ENCODE peak calls at places on chromosome 15, in seven cellular contexts. G, L, N, M, O, H and I are unnamed samples. For H3K4me1, the result is how much of the 10 kb centered on the place peaks cover.

GRCh38 chr15:62528505-62528904 is 363.4 kb upstream of the C2CD4B start:
- DNase-seq in G (no peak), L (no peak), N (peak), M (no peak), O (no peak), H (no peak), I (no peak)

GRCh38 chr15:55914446-55914845 is 79.0 kb downstream of the NEDD4 start:
- DNase-seq in G (no peak), L (no peak), N (no peak), M (no peak), O (no peak), H (peak), I (no peak)

GRCh38 chr15:60840306-60840702 is 361.4 kb upstream of the ICE2 start:
- DNase-seq in G (no peak), L (peak), N (peak), M (no peak), O (no peak), H (peak), I (no peak)

GRCh38 chr15:34951993-34952392 is 17.5 kb downstream of the AQR start:
- DNase-seq in G (no peak), L (no peak), N (no peak), M (no peak), O (no peak), H (peak), I (no peak)

GRCh38 chr15:80403712-80404056 is 498 bp upstream of the ARNT2 start:
- DNase-seq in G (no peak), L (peak), N (peak), M (no peak), O (no peak), H (no peak), I (no peak)

GRCh38 chr15:56320861-56321260 is 44.4 kb upstream of the TEX9 start:
- DNase-seq in G (no peak), L (no peak), N (no peak), M (peak), O (no peak), H (peak), I (no peak)

GRCh38 chr15:61815356-61816083 is 244.7 kb downstream of the VPS13C start:
- DNase-seq in G (no peak), L (no peak), N (no peak), M (no peak), O (no peak), H (no peak), I (no peak)

GRCh38 chr15:35533130-35534110 is 12.5 kb downstream of the DPH6 start:
- DNase-seq in G (no peak), L (no peak), N (no peak), M (peak), O (no peak), H (peak), I (no peak)

GRCh38 chr15:60392601-60392985 is 5.2 kb downstream of the ANXA2 start:
- DNase-seq in G (no peak), L (peak), N (peak), M (peak), O (peak), H (peak), I (no peak)

GRCh38 chr15:80940851-80941250 is 48.8 kb downstream of the MESD start:
- DNase-seq in G (no peak), L (no peak), N (no peak), M (no peak), O (no peak), H (no peak), I (no peak)

GRCh38 chr15:85620321-85621044 is 174.2 kb downstream of the KLHL25 start:
- DNase-seq in G (no peak), L (no peak), N (no peak), M (peak), O (no peak), H (peak), I (peak)

GRCh38 chr15:79329186-79329611 is 18.3 kb downstream of the TMED3 start:
- DNase-seq in G (no peak), L (peak), N (peak), M (peak), O (peak), H (peak), I (no peak)

GRCh38 chr15:56038015-56038414 is 44.6 kb upstream of the NEDD4 start:
- DNase-seq in G (no peak), L (no peak), N (no peak), M (peak), O (no peak), H (peak), I (no peak)

GRCh38 chr15:77032052-77032646 is 37.2 kb downstream of the PSTPIP1 start:
- DNase-seq in G (no peak), L (no peak), N (no peak), M (no peak), O (no peak), H (no peak), I (no peak)

GRCh38 chr15:59549826-59550225 is 61.8 kb upstream of the GCNT3 start:
- DNase-seq in G (no peak), L (no peak), N (peak), M (no peak), O (no peak), H (no peak), I (no peak)

GRCh38 chr15:45402955-45403892 is 24.9 kb upstream of the GATM start:
- DNase-seq in G (peak), L (peak), N (peak), M (peak), O (peak), H (peak), I (peak)

GRCh38 chr15:51634591-51635198 is 12.1 kb upstream of the DMXL2 start:
- DNase-seq in G (no peak), L (no peak), N (no peak), M (peak), O (no peak), H (no peak), I (no peak)

GRCh38 chr15:57595011-57595866 is 3.5 kb downstream of the MYZAP start:
- DNase-seq in G (no peak), L (peak), N (no peak), M (no peak), O (peak), H (no peak), I (no peak)

GRCh38 chr15:91961357-91961756 is 107.8 kb downstream of the SLCO3A1 start:
- DNase-seq in G (no peak), L (no peak), N (no peak), M (peak), O (peak), H (no peak), I (no peak)

DNA sequence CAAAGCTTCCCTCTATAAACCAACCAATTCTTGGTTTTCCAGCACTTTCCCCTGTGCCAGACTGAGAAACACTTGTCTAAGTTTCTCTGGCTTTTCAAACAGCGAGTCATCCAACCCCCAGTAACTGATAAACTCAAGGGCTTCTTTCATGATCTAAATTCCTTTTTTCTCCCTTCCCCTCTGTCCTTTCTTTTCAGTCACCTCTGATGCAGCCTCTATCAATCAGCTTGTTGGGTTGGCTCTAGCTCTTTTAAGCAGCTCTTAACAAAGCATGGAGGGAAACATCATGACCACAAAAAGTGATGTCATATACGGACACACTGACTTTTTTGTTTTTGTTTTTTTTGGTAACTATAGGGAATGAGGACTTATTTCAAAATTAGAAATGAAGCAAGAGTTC is 456.9 kb upstream of the ONECUT1 start:
- DNase-seq in G (no peak), L (no peak), N (no peak), M (peak), O (no peak), H (no peak), I (no peak)
- H3K27ac ChIP-seq in G (no peak), L (no peak), N (no peak), M (no peak), O (no peak), H (no peak), I (no peak)

GRCh38 chr15:39499151-39499550 is 81.7 kb upstream of the THBS1 start:
- DNase-seq in G (no peak), L (no peak), N (no peak), M (no peak), O (no peak), H (peak), I (no peak)

GRCh38 chr15:39499701-39500100 is 81.2 kb upstream of the THBS1 start:
- DNase-seq in G (no peak), L (no peak), N (no peak), M (no peak), O (peak), H (peak), I (no peak)

GRCh38 chr15:39498642-39499041 is 82.2 kb upstream of the THBS1 start:
- DNase-seq in G (no peak), L (no peak), N (no peak), M (no peak), O (peak), H (no peak), I (no peak)

GRCh38 chr15:39497016-39497758 is 83.7 kb upstream of the THBS1 start:
- DNase-seq in G (no peak), L (no peak), N (no peak), M (no peak), O (no peak), H (no peak), I (no peak)

GRCh38 chr15:39497759-39498565 is 82.9 kb upstream of the THBS1 start:
- DNase-seq in G (peak), L (no peak), N (no peak), M (peak), O (peak), H (peak), I (peak)
- H3K4me1 ChIP-seq in G (under half), L (under half), N (under half), M (under half), O (under half), H (under half), I (under half)

GRCh38 chr15:29926083-29926388 is 103.8 kb upstream of the TJP1 start:
- DNase-seq in G (no peak), L (no peak), N (no peak), M (no peak), O (no peak), H (no peak), I (no peak)

GRCh38 chr15:29921130-29921601 is 98.9 kb upstream of the TJP1 start:
- DNase-seq in G (no peak), L (peak), N (peak), M (peak), O (peak), H (no peak), I (no peak)

GRCh38 chr15:29925227-29926082 is 103.2 kb upstream of the TJP1 start:
- DNase-seq in G (peak), L (peak), N (peak), M (peak), O (peak), H (peak), I (peak)

GRCh38 chr15:29922191-29922590 is 99.9 kb upstream of the TJP1 start:
- DNase-seq in G (no peak), L (no peak), N (no peak), M (no peak), O (no peak), H (no peak), I (no peak)

DNA sequence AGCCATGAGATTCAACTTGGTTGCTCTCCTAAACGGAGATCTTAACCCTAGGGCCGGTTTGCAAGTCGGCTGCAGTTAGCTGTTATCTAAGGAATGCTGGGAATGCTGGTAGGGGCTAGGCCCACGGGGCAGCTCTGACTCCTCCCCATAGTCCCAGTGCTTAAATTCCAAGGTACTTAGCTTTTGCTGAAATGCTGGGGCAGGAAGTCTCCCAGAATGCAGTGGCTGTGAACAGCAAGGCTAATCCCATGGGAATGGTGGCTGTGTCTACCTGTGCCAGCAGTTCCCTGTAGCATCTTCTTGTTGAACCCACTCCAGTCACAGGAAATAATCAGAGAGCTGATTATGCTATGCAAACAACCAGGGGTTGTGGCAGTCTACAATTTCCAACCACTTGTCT is 102.5 kb upstream of the TJP1 start:
- DNase-seq in G (no peak), L (peak), N (peak), M (peak), O (peak), H (peak), I (no peak)
- H3K4me2 ChIP-seq in G (no peak), L (peak), N (no peak), M (peak), O (peak), H (peak), I (no peak)

DNA sequence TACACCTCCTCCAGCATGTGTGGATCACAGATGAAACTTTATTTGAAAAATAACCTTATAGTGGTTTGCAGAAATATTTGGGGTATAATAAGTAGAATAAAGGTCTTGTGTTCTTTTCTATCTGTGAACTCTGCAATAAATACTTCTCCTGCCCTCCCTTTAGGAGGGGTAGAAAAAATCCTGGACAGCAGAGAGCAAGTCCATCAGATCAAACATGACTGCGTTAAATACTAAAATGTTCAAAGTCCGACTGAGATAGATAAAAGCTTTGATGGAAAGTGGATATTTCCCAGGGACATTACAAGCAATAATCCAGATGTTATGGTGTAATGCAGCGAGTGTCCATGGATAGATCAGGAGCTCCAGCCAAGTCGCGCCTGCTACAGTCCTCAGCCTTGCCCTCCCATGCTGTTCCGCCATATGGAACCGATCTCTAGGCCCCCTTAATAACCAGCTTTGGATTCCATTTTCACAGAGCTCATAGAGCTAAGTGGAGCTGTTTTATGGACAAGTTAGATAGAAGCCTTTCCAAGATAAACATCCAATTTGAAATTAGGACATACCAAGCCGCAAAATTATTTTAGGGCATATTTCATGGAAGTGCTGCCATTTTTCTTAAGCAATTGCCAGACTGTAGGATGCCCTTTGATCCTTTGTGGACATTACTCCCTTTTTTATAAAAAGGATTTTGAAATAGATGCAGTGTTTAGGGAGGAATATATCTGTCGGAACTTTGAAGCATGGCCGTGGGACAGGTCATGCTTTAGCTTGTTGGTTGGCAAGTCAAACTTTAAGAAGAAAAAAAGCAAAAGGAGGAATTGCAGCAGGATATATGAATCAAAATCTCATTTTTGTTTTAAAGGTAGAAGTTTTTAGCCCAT is 121.8 kb downstream of the MCTP2 start:
- DNase-seq in G (no peak), L (peak), N (no peak), M (no peak), O (no peak), H (no peak), I (no peak)
- H3K27ac ChIP-seq in G (no peak), L (no peak), N (no peak), M (no peak), O (no peak), H (no peak), I (no peak)

DNA sequence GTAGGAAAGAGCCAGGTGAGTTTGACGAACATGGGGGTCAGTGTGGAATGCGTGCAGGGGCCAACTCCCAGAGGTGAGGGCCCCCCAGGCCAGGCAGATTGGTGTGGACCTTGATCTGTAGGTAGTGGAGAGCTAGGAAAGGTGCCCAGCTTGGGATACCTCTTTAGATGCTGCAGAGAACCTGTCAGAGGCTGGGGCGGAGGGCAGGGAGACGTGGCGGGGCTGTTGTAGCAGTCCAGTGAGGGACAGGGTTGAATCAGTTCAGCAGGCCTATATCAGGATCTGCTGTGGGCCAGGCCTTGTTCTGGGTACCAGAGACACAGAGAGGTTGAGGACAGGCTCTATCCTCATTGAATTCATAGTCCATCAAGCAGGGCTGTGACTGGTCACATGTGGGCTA is 8.6 kb downstream of the SNX33 start:
- DNase-seq in G (no peak), L (no peak), N (no peak), M (no peak), O (no peak), H (no peak), I (no peak)
- H3K4me1 ChIP-seq in G (under half), L (under half), N (under half), M (half or more), O (under half), H (under half), I (under half)

GRCh38 chr15:67781907-67782559 is 43.3 kb upstream of the SKOR1 start:
- DNase-seq in G (no peak), L (no peak), N (peak), M (no peak), O (no peak), H (no peak), I (no peak)
- H3K4me2 ChIP-seq in G (peak), L (no peak), N (no peak), M (no peak), O (no peak), H (no peak), I (peak)

GRCh38 chr15:100703032-100703578 is 100.7 kb downstream of the ASB7 start:
- DNase-seq in G (peak), L (no peak), N (peak), M (peak), O (no peak), H (peak), I (no peak)
- H3K27ac ChIP-seq in G (no peak), L (no peak), N (no peak), M (peak), O (no peak), H (peak), I (no peak)

DNA sequence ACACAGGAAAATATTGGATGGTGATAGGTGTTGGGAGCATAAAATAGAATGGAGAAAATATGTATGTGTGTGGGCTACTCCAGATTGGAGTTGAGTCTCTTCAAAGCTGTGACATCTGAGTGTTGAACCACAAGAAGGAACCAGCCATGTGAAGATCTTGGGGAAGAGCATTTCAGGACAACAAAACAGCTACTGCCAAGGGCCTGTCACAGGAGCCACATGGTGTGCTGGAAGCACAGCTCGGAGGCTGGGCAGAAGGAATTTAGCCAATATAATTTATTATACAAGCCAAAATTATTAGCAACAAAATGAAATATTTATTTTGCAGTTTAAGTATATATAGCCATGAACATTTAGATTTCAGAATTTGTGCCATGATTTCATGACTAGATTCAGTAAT is 108.3 kb upstream of the FGF7 start:
- DNase-seq in G (no peak), L (no peak), N (no peak), M (no peak), O (no peak), H (no peak), I (no peak)
- H3K4me1 ChIP-seq in G (under half), L (under half), N (under half), M (under half), O (under half), H (under half), I (under half)